ENCODE peak calls at places on chromosomes 7 and 10, in nine cellular contexts. K is hepatocyte; B is fibroblast of mammary gland; C is CD4-positive, alpha-beta T cell; O is fibroblast of villous mesenchyme; T is astrocyte; H is lower lobe of right lung; Z is A549; N is activated CD8-positive, alpha-beta T cell treated with anti-CD3 and anti-CD28 coated beads for 36 hours. I is an unnamed sample.
A peak's percentile ranks its signal among the peaks of the same experiment; 100 is the strongest.

GRCh38 chr7:129225206-129225930 is 538 bp downstream of the AHCYL2 start:
- DNase-seq in T (peak; percentile 13), Z (peak; percentile 17), O (peak; percentile 23), C (peak; percentile 47), K (peak; percentile 72), N (peak; percentile 69), B (peak; percentile 14), H (peak; percentile 80), I (peak; percentile 48)

GRCh38 chr10:131788386-131788785 is 112.4 kb upstream of the PPP2R2D start:
- DNase-seq in Z (no peak), C (no peak), N (no peak), O (no peak), B (no peak), K (peak; percentile 26), T (no peak), H (no peak), I (no peak)

GRCh38 chr7:150453186-150453585 is 2.8 kb downstream of the GIMAP8 start:
- DNase-seq in C (peak; percentile 44), Z (no peak), O (no peak), H (no peak), N (peak; percentile 34), B (no peak), T (no peak), K (no peak), I (no peak)

GRCh38 chr10:72043016-72043834 is 45.1 kb downstream of the SPOCK2 start:
- DNase-seq in O (no peak), H (no peak), N (no peak), B (no peak), Z (no peak), T (no peak), C (no peak), K (no peak), I (no peak)

GRCh38 chr7:155002411-155003214 is at the start of gene PAXIP1:
- DNase-seq in O (no peak), Z (peak; percentile 24), C (peak; percentile 49), B (peak; percentile 31), N (peak; percentile 44), K (peak; percentile 88), H (peak; percentile 62), T (peak; percentile 3), I (peak; percentile 93)

GRCh38 chr10:31961264-31961663 is 32.6 kb upstream of the ARHGAP12 start:
- DNase-seq in K (no peak), Z (no peak), O (no peak), B (no peak), T (no peak), N (no peak), C (no peak), H (no peak), I (no peak)

GRCh38 chr10:113959383-113959760 is 84.3 kb upstream of the ADRB1 start:
- DNase-seq in C (no peak), H (no peak), K (peak; percentile 73), T (no peak), N (no peak), B (no peak), Z (no peak), O (no peak), I (peak; percentile 43)

GRCh38 chr7:67918158-67918557 is 921.5 kb downstream of the TYW1 start:
- DNase-seq in N (peak; percentile 26), K (no peak), O (no peak), C (no peak), T (no peak), B (peak; percentile 8), Z (peak; percentile 26), H (no peak), I (no peak)

GRCh38 chr7:36937754-36938551 is 213.7 kb upstream of the AOAH start:
- DNase-seq in H (no peak), N (peak; percentile 17), B (no peak), C (no peak), T (no peak), K (no peak), Z (no peak), O (no peak), I (no peak)

GRCh38 chr10:23148214-23148613 is 43.9 kb upstream of the PTF1A start:
- DNase-seq in O (no peak), B (no peak), N (no peak), K (no peak), Z (no peak), C (no peak), H (no peak), T (no peak), I (no peak)

GRCh38 chr7:54788664-54789063 is 29.7 kb upstream of the SEC61G start:
- DNase-seq in O (peak; percentile 85), T (peak; percentile 81), N (peak; percentile 58), H (no peak), K (peak; percentile 87), Z (peak; percentile 96), C (no peak), B (peak; percentile 93), I (peak; percentile 48)

GRCh38 chr7:25954395-25954794 is 197.6 kb upstream of the NFE2L3 start:
- DNase-seq in B (no peak), C (no peak), T (no peak), K (no peak), N (no peak), H (no peak), O (no peak), Z (no peak), I (no peak)

GRCh38 chr10:132464256-132465192 is 67.5 kb downstream of the PWWP2B start:
- DNase-seq in N (no peak), C (no peak), B (peak; percentile 44), O (peak; percentile 56), Z (no peak), K (peak; percentile 59), H (peak; percentile 68), T (no peak), I (no peak)

GRCh38 chr7:74349621-74350020 is 60.4 kb downstream of the CLIP2 start:
- DNase-seq in Z (no peak), C (no peak), T (no peak), H (no peak), N (no peak), K (no peak), B (no peak), O (no peak), I (no peak)

GRCh38 chr7:115221484-115221883 is 299.6 kb downstream of the MDFIC start:
- DNase-seq in C (no peak), Z (no peak), K (no peak), H (no peak), O (no peak), N (no peak), T (no peak), B (no peak), I (no peak)

GRCh38 chr7:115218076-115218475 is 296.2 kb downstream of the MDFIC start:
- DNase-seq in C (no peak), T (no peak), K (no peak), N (no peak), B (no peak), O (no peak), Z (no peak), H (no peak), I (no peak)

GRCh38 chr7:115216652-115217051 is 294.8 kb downstream of the MDFIC start:
- DNase-seq in B (no peak), H (no peak), N (no peak), C (no peak), K (no peak), Z (no peak), O (no peak), T (peak; percentile 76), I (no peak)

DNA sequence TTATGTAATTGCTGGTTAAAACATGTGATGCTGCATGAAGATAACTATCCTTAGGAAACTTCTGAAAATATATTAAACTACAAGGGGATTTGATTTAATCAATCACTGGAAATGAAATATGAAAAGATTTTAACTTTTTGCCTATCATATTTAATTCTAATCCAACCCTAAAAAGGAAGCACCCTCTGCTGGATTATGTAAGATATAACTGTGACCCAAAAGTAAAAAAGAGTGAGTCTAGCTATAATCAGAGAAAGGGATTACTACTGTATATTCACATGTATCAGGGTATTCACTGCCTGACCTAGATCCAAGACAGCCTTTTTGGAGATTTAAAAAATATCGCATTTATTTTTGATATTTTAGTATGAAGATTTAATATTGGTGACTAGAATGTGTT is 295.5 kb downstream of the MDFIC start:
- DNase-seq in T (no peak), C (no peak), K (no peak), O (no peak), Z (no peak), H (no peak), B (peak; percentile 16), N (no peak), I (peak; percentile 5)
- TF ChIP-seq CTCF in T (no peak), C (peak; percentile 36), K (no peak), O (peak; percentile 29), Z (no peak), H (peak; percentile 38), B (peak; percentile 37), N (peak; percentile 28), I (no peak)

DNA sequence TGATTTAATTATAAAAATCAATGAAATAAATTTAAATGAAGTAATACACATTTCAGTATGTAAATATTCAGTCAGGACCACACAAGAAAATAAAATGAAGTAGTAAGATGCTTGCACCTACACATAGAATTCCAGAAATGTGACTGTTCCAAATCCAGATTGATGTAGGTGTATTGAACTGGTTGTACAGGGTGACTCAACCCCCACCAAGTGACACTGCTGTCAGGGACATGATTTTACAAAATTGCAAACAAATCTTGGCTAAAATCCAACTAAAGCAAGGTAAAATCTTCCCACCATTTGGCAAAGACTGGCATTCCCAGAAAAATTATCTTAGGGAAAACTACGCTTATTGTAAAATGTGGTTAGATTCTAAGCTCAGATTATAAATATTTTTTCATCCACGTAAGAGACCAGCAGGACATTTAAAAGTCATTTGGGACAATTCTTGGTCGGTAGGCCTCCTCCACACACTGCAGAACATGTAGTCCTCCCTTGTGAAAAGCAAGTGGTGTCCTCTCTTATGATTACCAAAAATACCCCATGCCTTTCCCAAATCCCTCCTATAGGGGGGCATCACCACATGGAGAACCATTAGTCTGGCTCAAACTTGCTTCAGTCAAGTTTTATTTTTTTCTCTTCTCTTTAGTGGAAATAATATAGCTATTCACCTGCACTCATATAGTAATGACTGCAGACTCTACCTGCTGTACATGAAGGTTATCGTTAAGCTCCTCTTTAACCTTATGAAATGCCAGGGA is 287.1 kb upstream of the SMIM30 start:
- DNase-seq in T (no peak), N (no peak), O (no peak), C (no peak), H (no peak), K (no peak), B (no peak), Z (no peak), I (no peak)
- TF ChIP-seq CTCF in T (no peak), N (no peak), O (no peak), C (no peak), H (no peak), K (no peak), B (no peak), Z (no peak), I (no peak)

GRCh38 chr7:83271212-83272099 is 108.8 kb upstream of the PCLO start:
- DNase-seq in N (no peak), B (peak; percentile 26), Z (no peak), O (peak; percentile 33), T (peak; percentile 42), H (no peak), K (peak; percentile 42), C (no peak), I (no peak)
- TF ChIP-seq CTCF in N (no peak), B (peak; percentile 21), Z (peak; percentile 53), O (peak; percentile 21), T (peak; percentile 64), H (peak; percentile 24), K (peak; percentile 63), C (no peak), I (peak; percentile 18)

DNA sequence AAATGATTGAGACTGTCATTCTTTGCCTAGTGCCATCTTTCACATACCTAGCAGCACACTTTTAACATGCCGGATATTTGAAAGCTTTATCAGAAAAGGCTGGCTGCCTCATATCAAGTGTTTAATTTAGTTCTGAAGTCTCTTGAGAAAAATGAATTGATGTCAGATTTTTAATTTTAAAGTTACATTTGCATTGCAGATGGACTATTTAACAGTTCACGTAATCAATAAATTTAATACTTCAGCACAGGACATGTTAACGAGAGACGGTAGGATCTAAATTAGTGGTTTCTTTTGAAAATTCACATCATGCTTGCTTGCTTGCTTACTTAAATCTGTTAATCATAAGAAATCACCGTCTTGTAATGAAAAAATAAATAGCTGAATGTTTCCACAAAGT is 51.6 kb downstream of the COL1A2 start:
- DNase-seq in O (no peak), H (no peak), Z (no peak), K (no peak), B (no peak), T (no peak), N (no peak), C (no peak), I (no peak)
- TF ChIP-seq CTCF in O (no peak), H (no peak), Z (no peak), K (no peak), B (no peak), T (no peak), N (no peak), C (no peak), I (no peak)